ENCODE peak calls at places on chromosomes 1 and 21, in five cellular contexts. H is RWPE2; Q is transverse colon; T is naive thymus-derived CD4-positive, alpha-beta T cell; X is suprapubic skin. S is an unnamed sample.

GRCh38 chr1:43975249-43975961 is 645 bp downstream of the ATP6V0B start:
- DNase-seq in T (peak; percentile 65), Q (peak; percentile 73), X (peak; percentile 90), H (no peak), S (peak; percentile 73)

GRCh38 chr1:65378547-65378946 is 41.9 kb upstream of the LEPR start:
- DNase-seq in Q (no peak), X (no peak), T (no peak), H (no peak), S (no peak)

GRCh38 chr21:16573581-16573980 is 843.8 kb downstream of the USP25 start:
- DNase-seq in X (no peak), H (no peak), Q (no peak), T (no peak), S (no peak)

GRCh38 chr1:86849756-86850155 is 64.2 kb downstream of the SELENOF start:
- DNase-seq in Q (no peak), X (no peak), T (no peak), H (no peak), S (no peak)

GRCh38 chr1:923131-923990 is at the start of gene SAMD11:
- DNase-seq in H (no peak), T (peak; percentile 55), Q (peak; percentile 85), X (no peak), S (peak; percentile 75)

GRCh38 chr21:27802816-27803475 is 836.1 kb upstream of the ADAMTS5 start:
- DNase-seq in T (no peak), X (no peak), Q (peak; percentile 39), H (no peak), S (peak; percentile 47)

GRCh38 chr1:184485731-184486723 is 99.2 kb downstream of the C1orf21 start:
- DNase-seq in T (no peak), Q (no peak), X (no peak), H (no peak), S (no peak)

GRCh38 chr1:218765753-218766152 is 407.9 kb upstream of the LYPLAL1 start:
- DNase-seq in X (no peak), T (no peak), H (no peak), Q (no peak), S (no peak)

GRCh38 chr1:63663301-63663700 is 70.1 kb downstream of the PGM1 start:
- DNase-seq in T (no peak), X (no peak), Q (no peak), H (no peak), S (no peak)
- H3K4me1 ChIP-seq in T (no peaks in the 10 kb centered on the region), X (peaks cover 18% of the 10 kb centered on the region), Q (no peaks in the 10 kb centered on the region), H (peaks cover 35% of the 10 kb centered on the region), S (no peaks in the 10 kb centered on the region)

GRCh38 chr1:8477199-8477982 is 159.5 kb downstream of the SLC45A1 start:
- DNase-seq in T (no peak), Q (no peak), H (no peak), X (no peak), S (no peak)
- H3K27ac ChIP-seq in T (no peak overlapping the region), Q (peak overlapping the region; percentile 28), H (no peak overlapping the region), X (peak overlapping the region; percentile 12), S (no peak overlapping the region)

DNA sequence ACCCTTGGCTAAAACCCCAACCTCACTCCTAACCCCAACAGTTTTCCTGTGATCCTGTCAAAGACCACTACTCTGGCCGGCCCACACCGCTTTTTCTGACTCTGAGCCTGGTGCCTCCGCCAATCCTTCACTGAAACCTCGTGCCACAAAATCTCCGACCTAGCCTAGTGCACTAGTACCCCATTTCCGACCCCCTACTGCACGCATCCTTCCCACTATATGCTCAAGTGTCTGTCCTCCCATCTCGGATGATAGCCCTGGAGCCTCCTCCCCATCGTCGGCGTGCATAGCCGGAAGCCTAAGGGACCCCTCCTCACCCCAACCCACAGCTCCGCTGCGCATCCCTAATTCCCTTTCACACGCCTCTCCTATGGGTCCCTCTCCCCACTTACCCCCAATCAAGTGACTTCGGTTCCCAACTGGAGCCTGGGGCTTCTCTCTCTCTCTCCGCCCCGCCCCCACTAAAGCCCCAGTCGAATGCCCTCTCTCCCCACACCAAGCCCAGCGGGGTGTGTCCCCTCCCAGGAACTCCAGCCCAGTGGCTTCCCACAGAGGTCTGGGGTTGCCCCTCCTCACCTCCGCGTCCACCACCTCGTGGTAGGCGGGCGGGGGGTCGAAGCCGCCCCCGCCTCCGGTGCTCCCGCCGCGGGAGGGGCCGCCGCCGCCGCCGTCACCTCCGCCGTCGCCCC is 806 bp downstream of the USP24 start:
- DNase-seq in Q (peak; percentile 63), X (no peak), T (peak; percentile 40), H (peak; percentile 58), S (peak; percentile 49)
- H3K4me1 ChIP-seq in Q (peaks cover 72% of the 10 kb centered on the region), X (peaks cover 70% of the 10 kb centered on the region), T (peaks cover 49% of the 10 kb centered on the region), H (peaks cover 28% of the 10 kb centered on the region), S (peaks cover 8% of the 10 kb centered on the region)

GRCh38 chr1:88985692-88986091 is 6.7 kb downstream of the KYAT3 start:
- DNase-seq in Q (no peak), T (no peak), H (no peak), X (no peak), S (no peak)
- H3K27ac ChIP-seq in Q (peak overlapping the region; percentile 48), T (no peak overlapping the region), H (peak overlapping the region; percentile 87), X (peak overlapping the region; percentile 47), S (no peak overlapping the region)

GRCh38 chr21:35223480-35224156 is 174.5 kb upstream of the RUNX1 start:
- DNase-seq in X (no peak), T (no peak), Q (no peak), H (no peak), S (no peak)

GRCh38 chr21:35227774-35228173 is 178.7 kb upstream of the RUNX1 start:
- DNase-seq in X (no peak), Q (peak; percentile 41), H (no peak), T (no peak), S (no peak)

GRCh38 chr21:35226960-35227741 is 178.0 kb upstream of the RUNX1 start:
- DNase-seq in H (no peak), X (no peak), Q (peak; percentile 39), T (peak; percentile 62), S (no peak)

GRCh38 chr21:35226302-35226701 is 177.2 kb upstream of the RUNX1 start:
- DNase-seq in X (no peak), Q (no peak), T (no peak), H (no peak), S (no peak)

GRCh38 chr21:35225573-35225972 is 176.5 kb upstream of the RUNX1 start:
- DNase-seq in X (no peak), T (no peak), Q (no peak), H (no peak), S (no peak)
- H3K4me1 ChIP-seq in X (peaks cover 7% of the 10 kb centered on the region), T (peaks cover 36% of the 10 kb centered on the region), Q (no peaks in the 10 kb centered on the region), H (peaks cover 13% of the 10 kb centered on the region), S (peaks cover 1% of the 10 kb centered on the region)

GRCh38 chr21:46605759-46606426 is 1.0 kb upstream of the S100B start:
- DNase-seq in T (peak; percentile 20), Q (peak; percentile 55), X (no peak), H (no peak), S (peak; percentile 42)

GRCh38 chr21:46606427-46606813 is 1.5 kb upstream of the S100B start:
- DNase-seq in Q (no peak), X (no peak), T (no peak), H (no peak), S (no peak)

GRCh38 chr21:46610018-46610701 is 5.3 kb upstream of the S100B start:
- DNase-seq in H (no peak), X (no peak), T (no peak), Q (no peak), S (no peak)

GRCh38 chr21:46607605-46608004 is 2.7 kb upstream of the S100B start:
- DNase-seq in X (no peak), H (no peak), Q (no peak), T (no peak), S (no peak)

GRCh38 chr21:46608672-46609111 is 3.8 kb upstream of the S100B start:
- DNase-seq in Q (no peak), T (no peak), X (no peak), H (no peak), S (no peak)
- H3K27ac ChIP-seq in Q (no peak overlapping the region), T (no peak overlapping the region), X (no peak overlapping the region), H (no peak overlapping the region), S (no peak overlapping the region)

DNA sequence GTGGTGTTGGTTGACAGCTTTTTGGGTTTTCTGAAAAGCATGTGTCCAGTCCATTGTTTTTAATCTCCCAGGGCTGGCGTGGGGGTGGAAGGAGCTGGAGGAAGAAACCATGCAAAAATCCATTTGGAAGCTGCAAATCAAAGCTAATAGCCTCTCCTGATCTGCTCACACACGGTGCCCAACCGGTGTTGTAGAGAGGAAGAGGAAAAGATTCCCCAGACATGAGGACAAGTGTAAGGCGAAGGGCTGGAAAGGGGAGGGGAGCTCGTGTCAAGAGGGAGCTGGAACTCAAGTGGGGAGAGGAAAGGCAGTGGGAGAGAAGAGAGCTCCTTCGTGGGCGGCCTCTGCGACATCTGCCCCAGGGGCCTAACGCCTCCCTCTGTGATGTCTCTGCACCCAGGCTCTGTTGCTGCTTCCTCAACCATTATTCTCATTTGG is 112.3 kb upstream of the IRF2BP2 start:
- DNase-seq in X (no peak), T (no peak), Q (no peak), H (no peak), S (no peak)
- H3K4me1 ChIP-seq in X (peaks cover 96% of the 10 kb centered on the region), T (peaks cover 37% of the 10 kb centered on the region), Q (peaks cover 97% of the 10 kb centered on the region), H (peaks cover 50% of the 10 kb centered on the region), S (peaks cover 52% of the 10 kb centered on the region)

S was measured in lung.